ENCODE peak calls at places on chromosome 2, in eight cellular contexts. P is NT2/D1; B is left cardiac atrium; O is RWPE1; C is nephron progenitor cell; T is substantia nigra; A is germinal center; H is CD8-positive, alpha-beta memory T cell. Y is an unnamed sample.

GRCh38 chr2:134359367-134360081 is 105.7 kb downstream of the MGAT5 start:
- DNase-seq in P (no peak), B (no peak), O (no peak), C (no peak), T (peak), A (no peak), H (no peak), Y (no peak)

GRCh38 chr2:196809260-196809659 is at the start of gene C2orf66:
- DNase-seq in P (no peak), B (no peak), O (no peak), C (no peak), T (no peak), A (no peak), H (no peak), Y (no peak)

GRCh38 chr2:105454801-105455485 is 56.1 kb upstream of the FHL2 start:
- DNase-seq in P (no peak), B (peak), O (peak), C (no peak), T (no peak), A (peak), H (no peak), Y (no peak)

GRCh38 chr2:237171396-237171795 is 85.7 kb downstream of the COPS8 start:
- DNase-seq in P (no peak), B (no peak), O (peak), C (no peak), T (no peak), A (no peak), H (no peak), Y (no peak)

GRCh38 chr2:64989982-64990614 is 899 bp downstream of the SLC1A4 start:
- DNase-seq in P (no peak), B (no peak), O (no peak), C (no peak), T (peak), A (peak), H (no peak), Y (no peak)

GRCh38 chr2:151357359-151357758 is at the start of gene TNFAIP6:
- DNase-seq in P (no peak), B (no peak), O (peak), C (no peak), T (peak), A (no peak), H (no peak), Y (no peak)

GRCh38 chr2:54038835-54039234 is 68.0 kb upstream of the PSME4 start:
- DNase-seq in P (no peak), B (no peak), O (no peak), C (no peak), T (no peak), A (no peak), H (no peak), Y (no peak)

GRCh38 chr2:71240794-71241193 is 13.9 kb upstream of the PAIP2B start:
- DNase-seq in P (no peak), B (peak), O (no peak), C (no peak), T (no peak), A (no peak), H (no peak), Y (no peak)

GRCh38 chr2:197294260-197294659 is 16.3 kb downstream of the ANKRD44 start:
- DNase-seq in P (no peak), B (no peak), O (no peak), C (no peak), T (no peak), A (no peak), H (peak), Y (no peak)

GRCh38 chr2:102385522-102385921 is 29.9 kb downstream of the IL18R1 start:
- DNase-seq in P (no peak), B (no peak), O (no peak), C (no peak), T (no peak), A (no peak), H (no peak), Y (no peak)

GRCh38 chr2:10720306-10720705 is 1.1 kb upstream of the ATP6V1C2 start:
- DNase-seq in P (no peak), B (no peak), O (peak), C (no peak), T (no peak), A (no peak), H (no peak), Y (no peak)

GRCh38 chr2:112108238-112108832 is 29.9 kb upstream of the FBLN7 start:
- DNase-seq in P (no peak), B (no peak), O (no peak), C (no peak), T (no peak), A (no peak), H (no peak), Y (no peak)

GRCh38 chr2:31163011-31163540 is 24.8 kb upstream of the GALNT14 start:
- DNase-seq in P (no peak), B (no peak), O (no peak), C (no peak), T (no peak), A (no peak), H (no peak), Y (no peak)

GRCh38 chr2:46979611-46980010 is 64.0 kb upstream of the MCFD2 start:
- DNase-seq in P (no peak), B (no peak), O (no peak), C (no peak), T (no peak), A (no peak), H (peak), Y (no peak)

GRCh38 chr2:128304715-128305554 is 13.7 kb downstream of the HS6ST1 start:
- DNase-seq in P (no peak), B (peak), O (peak), C (no peak), T (peak), A (no peak), H (no peak), Y (no peak)

GRCh38 chr2:40281021-40281940 is 170.6 kb downstream of the SLC8A1 start:
- DNase-seq in P (no peak), B (no peak), O (peak), C (no peak), T (peak), A (no peak), H (no peak), Y (no peak)

GRCh38 chr2:44233450-44234128 is 41.7 kb upstream of the SLC3A1 start:
- DNase-seq in P (peak), B (no peak), O (peak), C (no peak), T (no peak), A (no peak), H (no peak), Y (no peak)

GRCh38 chr2:36059684-36060083 is 295.9 kb upstream of the CRIM1 start:
- DNase-seq in P (no peak), B (no peak), O (no peak), C (no peak), T (no peak), A (no peak), H (no peak), Y (no peak)

GRCh38 chr2:66790651-66791181 is 355.8 kb downstream of the MEIS1 start:
- DNase-seq in P (no peak), B (no peak), O (no peak), C (no peak), T (no peak), A (no peak), H (no peak), Y (no peak)

GRCh38 chr2:161200327-161200726 is 40.1 kb downstream of the TANK start:
- DNase-seq in P (no peak), B (no peak), O (no peak), C (no peak), T (no peak), A (no peak), H (no peak), Y (no peak)

GRCh38 chr2:69837533-69837932 is 8.1 kb downstream of the GMCL1 start:
- DNase-seq in P (no peak), B (no peak), O (no peak), C (no peak), T (no peak), A (no peak), H (no peak), Y (no peak)

GRCh38 chr2:120395686-120396518 is 50.0 kb downstream of the INHBB start:
- DNase-seq in P (no peak), B (no peak), O (no peak), C (peak), T (no peak), A (no peak), H (no peak), Y (no peak)

GRCh38 chr2:85164145-85164559 is 31.0 kb downstream of the TCF7L1 start:
- DNase-seq in P (no peak), B (no peak), O (no peak), C (no peak), T (no peak), A (no peak), H (no peak), Y (no peak)

GRCh38 chr2:145623136-145623535 is 1103.2 kb upstream of the ZEB2 start:
- DNase-seq in P (no peak), B (no peak), O (no peak), C (no peak), T (no peak), A (no peak), H (no peak), Y (no peak)

GRCh38 chr2:10235099-10235908 is 67.4 kb upstream of the HPCAL1 start:
- DNase-seq in P (no peak), B (no peak), O (no peak), C (no peak), T (no peak), A (no peak), H (no peak), Y (no peak)

GRCh38 chr2:215413484-215413777 is 22.4 kb downstream of the FN1 start:
- DNase-seq in P (no peak), B (no peak), O (no peak), C (no peak), T (no peak), A (no peak), H (no peak), Y (no peak)

GRCh38 chr2:230575640-230576324 is 136.9 kb upstream of the CAB39 start:
- DNase-seq in P (no peak), B (no peak), O (no peak), C (no peak), T (no peak), A (no peak), H (peak), Y (peak)

GRCh38 chr2:185578293-185578692 is 160.3 kb upstream of the FSIP2 start:
- DNase-seq in P (no peak), B (no peak), O (no peak), C (no peak), T (no peak), A (no peak), H (no peak), Y (no peak)

GRCh38 chr2:181285116-181285515 is 172.1 kb upstream of the ITGA4 start:
- DNase-seq in P (no peak), B (no peak), O (no peak), C (no peak), T (no peak), A (no peak), H (no peak), Y (no peak)

GRCh38 chr2:197307933-197308521 is 2.6 kb downstream of the ANKRD44 start:
- DNase-seq in P (no peak), B (no peak), O (no peak), C (no peak), T (no peak), A (no peak), H (peak), Y (no peak)

GRCh38 chr2:159046966-159047365 is 78.5 kb downstream of the TANC1 start:
- DNase-seq in P (no peak), B (no peak), O (no peak), C (no peak), T (no peak), A (no peak), H (no peak), Y (no peak)

GRCh38 chr2:189152476-189152875 is 27.1 kb downstream of the COL5A2 start:
- DNase-seq in P (no peak), B (peak), O (no peak), C (no peak), T (no peak), A (no peak), H (no peak), Y (no peak)